ENCODE peak calls at places on chromosomes 1 and 21, in eight cellular contexts. One of them, this sample, is unnamed.

GRCh38 chr1:183622884-183623785 is 12.4 kb downstream of the ARPC5 start:
- DNase-seq in HTR-8/SVneo: peak
- DNase-seq in H4: peak
- DNase-seq in cardiac muscle cell: peak
- DNase-seq in right cardiac atrium: no peak
- DNase-seq in hippocampal formation: peak
- DNase-seq in HS-5: no peak
- DNase-seq in thoracic aorta: no peak
- DNase-seq in this sample: peak

GRCh38 chr1:34885405-34886247 is 26.1 kb upstream of the SMIM12 start:
- DNase-seq in cardiac muscle cell: peak
- DNase-seq in thoracic aorta: no peak
- DNase-seq in H4: no peak
- DNase-seq in HTR-8/SVneo: no peak
- DNase-seq in hippocampal formation: no peak
- DNase-seq in right cardiac atrium: peak
- DNase-seq in HS-5: no peak
- DNase-seq in this sample: no peak

GRCh38 chr1:98260421-98260820 is 339.6 kb upstream of the DPYD start:
- DNase-seq in H4: no peak
- DNase-seq in hippocampal formation: no peak
- DNase-seq in HTR-8/SVneo: no peak
- DNase-seq in thoracic aorta: no peak
- DNase-seq in HS-5: no peak
- DNase-seq in right cardiac atrium: no peak
- DNase-seq in cardiac muscle cell: no peak
- DNase-seq in this sample: no peak

GRCh38 chr21:37348664-37349063 is 17.9 kb upstream of the DYRK1A start:
- DNase-seq in HTR-8/SVneo: no peak
- DNase-seq in HS-5: no peak
- DNase-seq in hippocampal formation: no peak
- DNase-seq in cardiac muscle cell: no peak
- DNase-seq in right cardiac atrium: no peak
- DNase-seq in thoracic aorta: no peak
- DNase-seq in H4: peak
- DNase-seq in this sample: no peak

GRCh38 chr1:147585640-147586383 is 44.5 kb downstream of the BCL9 start:
- DNase-seq in right cardiac atrium: no peak
- DNase-seq in HTR-8/SVneo: no peak
- DNase-seq in HS-5: no peak
- DNase-seq in cardiac muscle cell: no peak
- DNase-seq in hippocampal formation: no peak
- DNase-seq in thoracic aorta: no peak
- DNase-seq in H4: no peak
- DNase-seq in this sample: no peak

GRCh38 chr1:180842482-180842881 is 70.2 kb upstream of the KIAA1614 start:
- DNase-seq in cardiac muscle cell: no peak
- DNase-seq in HS-5: no peak
- DNase-seq in H4: no peak
- DNase-seq in HTR-8/SVneo: no peak
- DNase-seq in right cardiac atrium: no peak
- DNase-seq in hippocampal formation: no peak
- DNase-seq in thoracic aorta: no peak
- DNase-seq in this sample: no peak

GRCh38 chr1:218498061-218498938 is 153.2 kb downstream of the TGFB2 start:
- DNase-seq in HTR-8/SVneo: peak
- DNase-seq in thoracic aorta: no peak
- DNase-seq in H4: peak
- DNase-seq in right cardiac atrium: no peak
- DNase-seq in HS-5: peak
- DNase-seq in cardiac muscle cell: no peak
- DNase-seq in hippocampal formation: no peak
- DNase-seq in this sample: no peak

GRCh38 chr1:192575499-192576189 is at the start of gene RGS1:
- DNase-seq in HS-5: no peak
- DNase-seq in hippocampal formation: peak
- DNase-seq in cardiac muscle cell: no peak
- DNase-seq in thoracic aorta: no peak
- DNase-seq in right cardiac atrium: no peak
- DNase-seq in H4: peak
- DNase-seq in HTR-8/SVneo: no peak
- DNase-seq in this sample: no peak